ENCODE peak calls at places on chromosomes 16 and 17, in seven cellular contexts. R, U, J, C, F, X and D are unnamed samples.
A peak's percentile ranks its signal among the peaks of the same experiment; 100 is the strongest.

GRCh38 chr17:62860962-62861873 is 53.1 kb upstream of the MARCHF10 start:
- DNase-seq in R (no peak), U (no peak), J (no peak), C (no peak), F (no peak), X (no peak), D (no peak)

GRCh38 chr17:50322271-50322670 is 23.7 kb upstream of the XYLT2 start:
- DNase-seq in R (no peak), U (no peak), J (no peak), C (no peak), F (no peak), X (no peak), D (no peak)

GRCh38 chr17:21177854-21178600 is 35.9 kb downstream of the TMEM11 start:
- DNase-seq in R (no peak), U (no peak), J (no peak), C (no peak), F (no peak), X (no peak), D (no peak)

GRCh38 chr16:9185396-9185795 is 94.0 kb downstream of the HAPSTR1 start:
- DNase-seq in R (no peak), U (no peak), J (no peak), C (no peak), F (no peak), X (no peak), D (no peak)

GRCh38 chr16:55053071-55053415 is 122.4 kb downstream of the IRX5 start:
- DNase-seq in R (no peak), U (no peak), J (no peak), C (no peak), F (no peak), X (no peak), D (no peak)

GRCh38 chr17:79946352-79947231 is 89.1 kb downstream of the TBC1D16 start:
- DNase-seq in R (no peak), U (no peak), J (no peak), C (no peak), F (no peak), X (no peak), D (peak; percentile 9)

GRCh38 chr16:88662222-88662842 is 559 bp downstream of the MVD start:
- DNase-seq in R (no peak), U (no peak), J (no peak), C (no peak), F (no peak), X (peak; percentile 41), D (no peak)

GRCh38 chr16:85286066-85286712 is 173.9 kb upstream of the CIBAR2 start:
- DNase-seq in R (peak; percentile 89), U (peak; percentile 85), J (peak; percentile 69), C (no peak), F (peak; percentile 52), X (peak; percentile 96), D (peak; percentile 45)

GRCh38 chr17:60524463-60525346 is 1.3 kb downstream of the APPBP2 start:
- DNase-seq in R (peak; percentile 75), U (no peak), J (no peak), C (no peak), F (no peak), X (peak; percentile 57), D (no peak)

GRCh38 chr16:73966851-73967250 is 329.8 kb upstream of the PSMD7 start:
- DNase-seq in R (no peak), U (no peak), J (no peak), C (no peak), F (no peak), X (no peak), D (no peak)

GRCh38 chr17:82105882-82106696 is 8.1 kb upstream of the FASN start:
- DNase-seq in R (peak; percentile 48), U (peak; percentile 48), J (peak; percentile 35), C (peak; percentile 88), F (peak; percentile 20), X (peak; percentile 50), D (peak; percentile 71)

GRCh38 chr17:15279011-15279477 is 13.9 kb upstream of the PMP22 start:
- DNase-seq in R (peak; percentile 60), U (no peak), J (no peak), C (peak; percentile 82), F (no peak), X (peak; percentile 97), D (no peak)

GRCh38 chr16:964696-965395 is 5.9 kb downstream of the LMF1 start:
- DNase-seq in R (no peak), U (peak; percentile 33), J (no peak), C (no peak), F (no peak), X (no peak), D (no peak)

GRCh38 chr16:50741225-50741807 is 570 bp upstream of the CYLD start:
- DNase-seq in R (peak; percentile 12), U (no peak), J (peak; percentile 27), C (no peak), F (peak; percentile 34), X (peak; percentile 61), D (peak; percentile 20)

GRCh38 chr16:54275956-54276355 is 10.6 kb downstream of the IRX3 start:
- DNase-seq in R (no peak), U (no peak), J (no peak), C (no peak), F (no peak), X (no peak), D (no peak)

GRCh38 chr17:71296005-71296404 is 824.8 kb upstream of the SOX9 start:
- DNase-seq in R (no peak), U (no peak), J (no peak), C (no peak), F (no peak), X (no peak), D (no peak)

GRCh38 chr17:14753383-14753782 is 452.5 kb downstream of the HS3ST3B1 start:
- DNase-seq in R (no peak), U (no peak), J (no peak), C (no peak), F (no peak), X (no peak), D (no peak)

GRCh38 chr17:66444001-66444400 is 141.6 kb downstream of the PRKCA start:
- DNase-seq in R (no peak), U (no peak), J (no peak), C (no peak), F (no peak), X (no peak), D (no peak)

GRCh38 chr17:74924250-74924948 is at the start of gene OTOP2:
- DNase-seq in R (no peak), U (no peak), J (peak; percentile 25), C (no peak), F (no peak), X (no peak), D (no peak)

GRCh38 chr17:48043171-48043570 is 5.0 kb upstream of the NFE2L1 start:
- DNase-seq in R (no peak), U (no peak), J (no peak), C (no peak), F (no peak), X (peak; percentile 50), D (no peak)

GRCh38 chr17:48047113-48047740 is 932 bp upstream of the NFE2L1 start:
- DNase-seq in R (no peak), U (no peak), J (no peak), C (no peak), F (no peak), X (no peak), D (no peak)

GRCh38 chr17:48046296-48046695 is 1.9 kb upstream of the NFE2L1 start:
- DNase-seq in R (no peak), U (no peak), J (no peak), C (no peak), F (no peak), X (no peak), D (no peak)

GRCh38 chr17:48045270-48046001 is 2.7 kb upstream of the NFE2L1 start:
- DNase-seq in R (no peak), U (no peak), J (no peak), C (no peak), F (no peak), X (peak; percentile 62), D (peak; percentile 53)

DNA sequence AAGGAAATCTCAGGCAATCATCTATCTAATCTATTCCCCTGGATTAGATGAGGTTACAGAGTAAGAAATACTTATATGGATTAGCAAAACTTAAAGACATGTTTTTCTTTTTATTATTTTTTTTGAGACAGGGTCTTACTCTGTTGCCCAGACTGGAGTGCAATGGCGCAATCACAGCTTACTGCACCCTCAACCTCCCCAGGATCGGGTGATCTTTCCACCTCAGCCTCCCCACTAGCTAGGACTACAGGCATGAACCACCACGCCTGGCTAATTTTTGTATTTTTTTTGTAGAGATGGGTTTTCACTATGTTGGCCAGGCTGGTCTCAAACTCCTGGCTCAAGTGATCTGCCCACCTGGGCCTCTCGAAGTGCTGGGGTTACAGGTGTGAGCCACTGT is 3.3 kb upstream of the NFE2L1 start:
- DNase-seq in R (no peak), U (no peak), J (no peak), C (no peak), F (no peak), X (no peak), D (no peak)
- H3K27ac ChIP-seq in R (no peak overlapping the region), U (no peak overlapping the region), J (no peak overlapping the region), C (no peak overlapping the region), F (no peak overlapping the region), X (no peak overlapping the region), D (no peak overlapping the region)

GRCh38 chr16:11005611-11005975 is 61.2 kb downstream of the CLEC16A start:
- DNase-seq in R (peak; percentile 42), U (no peak), J (no peak), C (no peak), F (no peak), X (peak; percentile 80), D (no peak)

GRCh38 chr16:11004957-11005610 is 60.7 kb downstream of the CLEC16A start:
- DNase-seq in R (peak; percentile 51), U (no peak), J (no peak), C (no peak), F (no peak), X (peak; percentile 89), D (no peak)

GRCh38 chr16:11006666-11007065 is 62.3 kb downstream of the CLEC16A start:
- DNase-seq in R (no peak), U (no peak), J (no peak), C (no peak), F (no peak), X (peak; percentile 39), D (no peak)

GRCh38 chr16:11003141-11003540 is 58.8 kb downstream of the CLEC16A start:
- DNase-seq in R (no peak), U (no peak), J (no peak), C (no peak), F (no peak), X (no peak), D (no peak)

DNA sequence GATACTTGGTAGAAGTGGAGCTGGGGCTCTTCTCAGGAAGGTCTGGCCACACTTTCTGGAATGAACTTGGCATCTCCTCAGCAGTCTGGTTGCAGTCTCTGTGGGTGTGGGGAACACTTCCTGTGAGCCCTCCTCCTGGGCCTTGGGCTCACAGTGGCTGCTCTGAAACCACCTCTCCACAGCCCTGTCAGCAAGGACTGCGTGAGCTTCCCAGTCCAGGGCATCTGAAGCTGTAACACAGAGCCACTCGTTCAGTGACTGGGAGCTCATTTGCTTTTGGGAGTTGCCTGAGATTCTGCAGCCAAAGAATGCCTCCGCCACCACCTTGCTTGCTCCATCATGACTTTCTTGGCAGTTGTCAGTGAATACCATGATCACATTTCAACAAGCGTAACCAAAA is 60.0 kb downstream of the CLEC16A start:
- DNase-seq in R (no peak), U (no peak), J (no peak), C (no peak), F (no peak), X (peak; percentile 71), D (no peak)
- H3K27ac ChIP-seq in R (peak overlapping the region; percentile 73), U (no peak overlapping the region), J (no peak overlapping the region), C (no peak overlapping the region), F (no peak overlapping the region), X (peak overlapping the region; percentile 86), D (no peak overlapping the region)

GRCh38 chr17:65173951-65174683 is 36.9 kb downstream of the RGS9 start:
- DNase-seq in R (no peak), U (no peak), J (no peak), C (no peak), F (no peak), X (no peak), D (no peak)
- H3K27ac ChIP-seq in R (no peak overlapping the region), U (no peak overlapping the region), J (no peak overlapping the region), C (peak overlapping the region; percentile 8), F (no peak overlapping the region), X (no peak overlapping the region), D (no peak overlapping the region)

GRCh38 chr16:11342021-11342855 is 3.0 kb upstream of the RMI2 start:
- DNase-seq in R (no peak), U (no peak), J (no peak), C (no peak), F (no peak), X (no peak), D (no peak)
- H3K27ac ChIP-seq in R (no peak overlapping the region), U (no peak overlapping the region), J (no peak overlapping the region), C (no peak overlapping the region), F (no peak overlapping the region), X (no peak overlapping the region), D (no peak overlapping the region)